ENCODE peak calls at places on chromosomes 7 and 10, in four cellular contexts. One of them, this sample, is unnamed.
A peak's percentile ranks its signal among the peaks of the same experiment; 100 is the strongest.

GRCh38 chr7:157551325-157552070 is 214.7 kb downstream of the DNAJB6 start:
- DNase-seq in ELR: no peak
- DNase-seq in NCI-H187 treated with DMSO at 0.1 percent for 48 hours: no peak
- DNase-seq in stimulated activated CD4-positive, alpha-beta T cell treated with anti-CD3 and anti-CD28 coated beads, Interleukin-15, amount 100 ng/mL, for 24 hours: no peak
- DNase-seq in this sample: no peak

GRCh38 chr10:69093933-69094332 is 6.0 kb downstream of the SRGN start:
- DNase-seq in ELR: peak; percentile 22
- DNase-seq in NCI-H187 treated with DMSO at 0.1 percent for 48 hours: no peak
- DNase-seq in stimulated activated CD4-positive, alpha-beta T cell treated with anti-CD3 and anti-CD28 coated beads, Interleukin-15, amount 100 ng/mL, for 24 hours: no peak
- DNase-seq in this sample: peak; percentile 14

GRCh38 chr7:94350729-94351128 is 44.0 kb upstream of the COL1A2 start:
- DNase-seq in ELR: no peak
- DNase-seq in NCI-H187 treated with DMSO at 0.1 percent for 48 hours: no peak
- DNase-seq in stimulated activated CD4-positive, alpha-beta T cell treated with anti-CD3 and anti-CD28 coated beads, Interleukin-15, amount 100 ng/mL, for 24 hours: no peak
- DNase-seq in this sample: no peak

GRCh38 chr7:129952164-129952652 is 552 bp downstream of the UBE2H start:
- DNase-seq in ELR: peak; percentile 51
- DNase-seq in NCI-H187 treated with DMSO at 0.1 percent for 48 hours: no peak
- DNase-seq in stimulated activated CD4-positive, alpha-beta T cell treated with anti-CD3 and anti-CD28 coated beads, Interleukin-15, amount 100 ng/mL, for 24 hours: peak; percentile 47
- DNase-seq in this sample: peak; percentile 64

GRCh38 chr7:85111761-85112160 is 75.1 kb downstream of the SEMA3D start:
- DNase-seq in ELR: peak; percentile 8
- DNase-seq in NCI-H187 treated with DMSO at 0.1 percent for 48 hours: no peak
- DNase-seq in stimulated activated CD4-positive, alpha-beta T cell treated with anti-CD3 and anti-CD28 coated beads, Interleukin-15, amount 100 ng/mL, for 24 hours: no peak
- DNase-seq in this sample: no peak

GRCh38 chr10:102017295-102017694 is 38.7 kb downstream of the ARMH3 start:
- DNase-seq in ELR: no peak
- DNase-seq in NCI-H187 treated with DMSO at 0.1 percent for 48 hours: no peak
- DNase-seq in stimulated activated CD4-positive, alpha-beta T cell treated with anti-CD3 and anti-CD28 coated beads, Interleukin-15, amount 100 ng/mL, for 24 hours: no peak
- DNase-seq in this sample: no peak

GRCh38 chr7:2808891-2809660 is 35.0 kb downstream of the GNA12 start:
- DNase-seq in ELR: no peak
- DNase-seq in NCI-H187 treated with DMSO at 0.1 percent for 48 hours: no peak
- DNase-seq in stimulated activated CD4-positive, alpha-beta T cell treated with anti-CD3 and anti-CD28 coated beads, Interleukin-15, amount 100 ng/mL, for 24 hours: no peak
- DNase-seq in this sample: no peak

GRCh38 chr10:79019961-79020491 is 48.7 kb upstream of the ZMIZ1 start:
- DNase-seq in ELR: no peak
- DNase-seq in NCI-H187 treated with DMSO at 0.1 percent for 48 hours: no peak
- DNase-seq in stimulated activated CD4-positive, alpha-beta T cell treated with anti-CD3 and anti-CD28 coated beads, Interleukin-15, amount 100 ng/mL, for 24 hours: no peak
- DNase-seq in this sample: peak; percentile 81

GRCh38 chr7:146027243-146027642 is 89.4 kb upstream of the CNTNAP2 start:
- DNase-seq in ELR: no peak
- DNase-seq in NCI-H187 treated with DMSO at 0.1 percent for 48 hours: no peak
- DNase-seq in stimulated activated CD4-positive, alpha-beta T cell treated with anti-CD3 and anti-CD28 coated beads, Interleukin-15, amount 100 ng/mL, for 24 hours: no peak
- DNase-seq in this sample: no peak